ENCODE peak calls at places on chromosomes 6 and 20, in five cellular contexts. B is hepatocyte, P is lower leg skin, O is mucosa of descending colon, I is AG04450. U is an unnamed sample.

GRCh38 chr20:31670371-31671228 is 32.9 kb downstream of the COX4I2 start:
- DNase-seq in I (no peak), B (no peak), O (peak), P (peak), U (peak)

GRCh38 chr20:8124639-8125038 is 7.4 kb upstream of the PLCB1 start:
- DNase-seq in B (no peak), P (no peak), I (no peak), O (no peak), U (no peak)

GRCh38 chr6:72760130-72760793 is 138.4 kb downstream of the KCNQ5 start:
- DNase-seq in O (no peak), I (no peak), B (no peak), P (no peak), U (no peak)

GRCh38 chr6:119686240-119686639 is 336.7 kb upstream of the MAN1A1 start:
- DNase-seq in I (no peak), P (no peak), O (no peak), B (no peak), U (no peak)

GRCh38 chr20:51346686-51347485 is 195.6 kb downstream of the NFATC2 start:
- DNase-seq in I (no peak), B (no peak), P (no peak), O (no peak), U (peak)

GRCh38 chr6:53623497-53623896 is 42.1 kb downstream of the KLHL31 start:
- DNase-seq in O (no peak), B (no peak), P (no peak), I (no peak), U (peak)

GRCh38 chr6:11772109-11772830 is 6.3 kb downstream of the ADTRP start:
- DNase-seq in P (no peak), O (no peak), I (peak), B (peak), U (peak)

GRCh38 chr6:33886673-33887144 is 82.9 kb upstream of the MLN start:
- DNase-seq in B (peak), I (peak), P (no peak), O (peak), U (peak)

GRCh38 chr6:131683479-131683878 is 17.7 kb downstream of the OR2A4 start:
- DNase-seq in B (no peak), O (no peak), P (no peak), I (no peak), U (no peak)

GRCh38 chr6:154450498-154450897 is 60.0 kb downstream of the CNKSR3 start:
- DNase-seq in O (no peak), B (no peak), P (no peak), I (no peak), U (no peak)

GRCh38 chr6:154447929-154448328 is 62.6 kb downstream of the CNKSR3 start:
- DNase-seq in B (peak), I (peak), P (no peak), O (no peak), U (peak)

GRCh38 chr6:154445417-154445816 is 65.1 kb downstream of the CNKSR3 start:
- DNase-seq in O (no peak), B (no peak), P (no peak), I (no peak), U (no peak)

GRCh38 chr6:154446984-154447383 is 63.5 kb downstream of the CNKSR3 start:
- DNase-seq in I (no peak), B (no peak), O (no peak), P (no peak), U (no peak)

DNA sequence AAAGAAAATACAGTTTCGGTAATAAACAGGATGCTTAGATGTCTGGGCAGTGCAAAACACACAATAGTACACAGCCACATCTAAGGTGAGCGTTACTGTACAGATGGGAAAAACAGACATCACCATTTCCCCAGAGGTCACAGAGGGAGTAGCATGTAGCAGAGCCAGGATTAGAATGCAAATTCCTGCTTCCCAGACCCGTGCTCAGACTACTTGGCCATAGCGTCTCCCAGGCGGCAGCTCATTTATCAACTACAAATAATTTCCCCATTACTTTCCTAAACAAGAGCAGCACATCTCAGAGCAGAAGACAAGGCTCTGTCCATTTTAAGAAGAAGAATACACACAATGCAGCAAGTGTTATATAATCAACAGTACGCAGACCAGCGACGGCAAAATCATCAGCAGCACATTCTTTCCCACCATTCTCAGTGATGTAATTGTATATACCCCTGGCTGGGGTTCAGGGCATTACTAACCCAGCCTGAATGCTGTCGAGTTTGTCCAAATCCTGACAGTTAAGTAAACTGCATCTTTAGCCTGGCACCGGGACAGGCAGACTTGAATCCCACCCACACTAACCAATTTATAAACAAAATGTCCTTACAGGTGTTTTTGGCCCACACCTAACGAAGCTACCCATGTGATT is 61.9 kb downstream of the CNKSR3 start:
- DNase-seq in P (no peak), O (no peak), I (peak), B (peak), U (peak)
- H3K4me3 ChIP-seq in P (no peak), O (no peak), I (peak), B (no peak), U (no peak)

GRCh38 chr20:45887346-45887715 is at the start of gene SPATA25:
- DNase-seq in B (no peak), I (no peak), P (no peak), O (no peak), U (no peak)
- TF ChIP-seq CTCF in B (no peak), I (no peak), P (no peak), O (no peak), U (no peak)

GRCh38 chr6:127404594-127405178 is 54.5 kb downstream of the KIAA0408 start:
- DNase-seq in P (no peak), O (no peak), B (no peak), I (no peak), U (no peak)

GRCh38 chr6:127406122-127406521 is 53.1 kb downstream of the KIAA0408 start:
- DNase-seq in B (no peak), P (no peak), I (no peak), O (no peak), U (no peak)

GRCh38 chr6:127404133-127404532 is 55.1 kb downstream of the KIAA0408 start:
- DNase-seq in B (no peak), O (no peak), P (no peak), I (no peak), U (no peak)

GRCh38 chr6:127402890-127403617 is 56.1 kb downstream of the KIAA0408 start:
- DNase-seq in I (no peak), P (no peak), B (no peak), O (no peak), U (no peak)

DNA sequence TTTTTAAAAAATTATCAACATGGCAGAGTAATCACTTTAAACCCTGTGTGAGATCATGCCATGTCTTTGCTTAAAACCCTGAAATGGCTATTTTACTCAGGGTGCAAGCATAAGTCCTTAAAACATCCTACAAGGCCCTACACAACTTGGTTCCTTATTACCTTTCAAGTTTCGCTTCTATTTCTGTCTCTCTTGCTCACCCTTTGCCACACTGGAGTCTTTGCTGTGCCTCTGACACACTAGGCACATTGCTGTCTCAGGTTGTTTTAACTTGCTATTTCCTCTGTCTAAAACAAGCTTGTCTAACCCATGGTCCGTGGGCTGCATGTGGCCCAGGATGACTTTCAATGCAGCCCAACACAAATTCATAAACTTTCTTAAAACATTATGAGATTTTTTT is 55.6 kb downstream of the KIAA0408 start:
- DNase-seq in B (no peak), I (no peak), O (no peak), P (no peak), U (no peak)
- H3K4me3 ChIP-seq in B (no peak), I (no peak), O (no peak), P (no peak), U (no peak)

GRCh38 chr20:57709823-57710799 is at the start of gene PMEPA1:
- DNase-seq in B (peak), O (peak), I (peak), P (peak), U (peak)
- TF ChIP-seq CTCF in B (no peak), O (no peak), I (no peak), P (no peak), U (no peak)

DNA sequence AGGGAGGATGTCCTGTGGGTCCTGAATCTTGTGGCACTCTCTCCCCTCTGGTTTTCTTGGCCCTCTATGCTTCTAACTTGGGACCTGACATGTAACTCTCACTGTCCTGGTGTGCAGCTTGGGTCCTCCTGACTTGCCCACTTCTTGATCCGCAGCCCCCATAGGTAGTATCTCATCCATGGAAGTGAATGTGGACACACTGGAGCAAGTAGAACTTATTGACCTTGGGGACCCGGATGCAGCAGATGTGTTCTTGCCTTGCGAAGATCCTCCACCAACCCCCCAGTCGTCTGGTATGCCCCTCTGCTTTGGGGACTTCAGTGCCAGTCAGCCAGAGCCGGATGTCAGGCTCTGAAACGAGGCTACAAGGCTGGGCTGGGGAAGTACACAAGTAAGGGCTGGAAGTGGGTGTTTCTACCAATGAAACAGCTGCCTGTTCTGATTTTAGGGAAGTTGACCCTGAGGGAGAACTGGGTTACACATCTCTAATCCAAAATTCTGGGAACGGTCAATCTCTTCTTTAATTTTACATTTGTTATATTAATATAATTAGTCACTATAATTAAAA is 641 bp downstream of the DBNDD2 start:
- DNase-seq in P (no peak), I (no peak), O (no peak), B (no peak), U (no peak)
- H3K4me3 ChIP-seq in P (no peak), I (no peak), O (no peak), B (no peak), U (no peak)

DNA sequence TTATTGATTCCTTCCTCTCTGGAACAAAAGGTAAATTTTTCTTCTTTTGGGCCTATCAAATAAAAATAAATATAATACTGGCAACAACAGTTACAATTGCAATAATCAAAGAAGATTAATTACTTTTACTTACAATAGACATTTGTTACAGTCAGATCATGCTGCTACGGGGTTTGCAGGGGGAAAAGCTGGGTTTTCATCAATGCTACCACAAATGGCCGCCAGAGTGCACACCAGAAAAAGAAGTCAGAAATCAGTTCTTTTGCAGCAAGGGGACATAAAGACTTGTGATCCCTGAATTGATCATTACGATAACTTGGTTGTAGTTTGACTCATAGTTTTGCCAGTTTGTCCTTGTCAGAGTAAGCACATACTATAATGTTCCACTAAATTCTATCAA is 714.5 kb upstream of the EYS start:
- DNase-seq in P (no peak), B (peak), O (no peak), I (no peak), U (no peak)
- TF ChIP-seq CTCF in P (no peak), B (peak), O (no peak), I (peak), U (no peak)

GRCh38 chr6:36677753-36678487 is 594 bp upstream of the CDKN1A start:
- DNase-seq in I (no peak), B (peak), O (no peak), P (no peak), U (no peak)
- H3K4me3 ChIP-seq in I (peak), B (no peak), O (peak), P (no peak), U (peak)

GRCh38 chr6:1066449-1066848 is 245.4 kb upstream of the FOXQ1 start:
- DNase-seq in O (no peak), P (peak), B (no peak), I (no peak), U (no peak)
- TF ChIP-seq CTCF in O (no peak), P (no peak), B (no peak), I (no peak), U (no peak)